ENCODE peak calls at places on chromosomes 7 and 10, in seven cellular contexts. One of them, this sample, is unnamed.

GRCh38 chr7:114502454-114503254 is 88.0 kb downstream of the FOXP2 start:
- DNase-seq in stomach: no peak
- DNase-seq in GM12865: no peak
- DNase-seq in gastrocnemius medialis: no peak
- DNase-seq in cardiac fibroblast: no peak
- DNase-seq in heart right ventricle: no peak
- DNase-seq in NB4: no peak
- DNase-seq in this sample: no peak

GRCh38 chr7:52620849-52621248 is 414.6 kb upstream of the POM121L12 start:
- DNase-seq in stomach: no peak
- DNase-seq in GM12865: no peak
- DNase-seq in gastrocnemius medialis: no peak
- DNase-seq in cardiac fibroblast: no peak
- DNase-seq in heart right ventricle: no peak
- DNase-seq in NB4: no peak
- DNase-seq in this sample: no peak

GRCh38 chr7:37052673-37053072 is 328.4 kb upstream of the AOAH start:
- DNase-seq in stomach: no peak
- DNase-seq in GM12865: peak; percentile 13
- DNase-seq in gastrocnemius medialis: no peak
- DNase-seq in cardiac fibroblast: no peak
- DNase-seq in heart right ventricle: no peak
- DNase-seq in NB4: peak; percentile 72
- DNase-seq in this sample: no peak

GRCh38 chr7:46741924-46742607 is 821.0 kb upstream of the IGFBP3 start:
- DNase-seq in stomach: no peak
- DNase-seq in GM12865: no peak
- DNase-seq in gastrocnemius medialis: no peak
- DNase-seq in cardiac fibroblast: no peak
- DNase-seq in heart right ventricle: no peak
- DNase-seq in NB4: no peak
- DNase-seq in this sample: no peak

GRCh38 chr10:74078037-74078436 is 72.6 kb downstream of the AP3M1 start:
- DNase-seq in stomach: no peak
- DNase-seq in GM12865: peak; percentile 24
- DNase-seq in gastrocnemius medialis: no peak
- DNase-seq in cardiac fibroblast: peak; percentile 61
- DNase-seq in heart right ventricle: no peak
- DNase-seq in NB4: peak; percentile 86
- DNase-seq in this sample: no peak

GRCh38 chr7:8185907-8186306 is 76.1 kb downstream of the ICA1 start:
- DNase-seq in stomach: no peak
- DNase-seq in GM12865: no peak
- DNase-seq in gastrocnemius medialis: no peak
- DNase-seq in cardiac fibroblast: no peak
- DNase-seq in heart right ventricle: no peak
- DNase-seq in NB4: peak; percentile 48
- DNase-seq in this sample: no peak

GRCh38 chr10:52409928-52410327 is 95.8 kb downstream of the DKK1 start:
- DNase-seq in stomach: no peak
- DNase-seq in GM12865: no peak
- DNase-seq in gastrocnemius medialis: no peak
- DNase-seq in cardiac fibroblast: no peak
- DNase-seq in heart right ventricle: no peak
- DNase-seq in NB4: no peak
- DNase-seq in this sample: no peak

GRCh38 chr7:158121441-158122045 is 466.1 kb downstream of the PTPRN2 start:
- DNase-seq in stomach: no peak
- DNase-seq in GM12865: no peak
- DNase-seq in gastrocnemius medialis: no peak
- DNase-seq in cardiac fibroblast: no peak
- DNase-seq in heart right ventricle: no peak
- DNase-seq in NB4: no peak
- DNase-seq in this sample: no peak

GRCh38 chr10:107067843-107068242 is 96.7 kb downstream of the SORCS1 start:
- DNase-seq in stomach: no peak
- DNase-seq in GM12865: no peak
- DNase-seq in gastrocnemius medialis: no peak
- DNase-seq in cardiac fibroblast: no peak
- DNase-seq in heart right ventricle: no peak
- DNase-seq in NB4: no peak
- DNase-seq in this sample: no peak

GRCh38 chr7:55193245-55193644 is 171.9 kb upstream of the LANCL2 start:
- DNase-seq in stomach: no peak
- DNase-seq in GM12865: no peak
- DNase-seq in gastrocnemius medialis: no peak
- DNase-seq in cardiac fibroblast: peak; percentile 62
- DNase-seq in heart right ventricle: no peak
- DNase-seq in NB4: no peak
- DNase-seq in this sample: no peak

GRCh38 chr10:57692255-57692980 is 575.3 kb downstream of the IPMK start:
- DNase-seq in stomach: no peak
- DNase-seq in GM12865: no peak
- DNase-seq in gastrocnemius medialis: no peak
- DNase-seq in cardiac fibroblast: peak; percentile 95
- DNase-seq in heart right ventricle: no peak
- DNase-seq in NB4: no peak
- DNase-seq in this sample: no peak

GRCh38 chr10:97689637-97690036 is 2.6 kb upstream of the AVPI1 start:
- DNase-seq in stomach: peak; percentile 38
- DNase-seq in GM12865: no peak
- DNase-seq in gastrocnemius medialis: peak; percentile 41
- DNase-seq in cardiac fibroblast: peak; percentile 96
- DNase-seq in heart right ventricle: no peak
- DNase-seq in NB4: peak; percentile 58
- DNase-seq in this sample: no peak

GRCh38 chr10:100562806-100563293 is 27.1 kb downstream of the HIF1AN start:
- DNase-seq in stomach: no peak
- DNase-seq in GM12865: no peak
- DNase-seq in gastrocnemius medialis: no peak
- DNase-seq in cardiac fibroblast: peak; percentile 51
- DNase-seq in heart right ventricle: no peak
- DNase-seq in NB4: peak; percentile 77
- DNase-seq in this sample: no peak

GRCh38 chr10:13143761-13144160 is 17.6 kb upstream of the MCM10 start:
- DNase-seq in stomach: no peak
- DNase-seq in GM12865: no peak
- DNase-seq in gastrocnemius medialis: no peak
- DNase-seq in cardiac fibroblast: no peak
- DNase-seq in heart right ventricle: no peak
- DNase-seq in NB4: no peak
- DNase-seq in this sample: no peak

GRCh38 chr7:68604516-68604915 is 993.8 kb upstream of the AUTS2 start:
- DNase-seq in stomach: no peak
- DNase-seq in GM12865: no peak
- DNase-seq in gastrocnemius medialis: no peak
- DNase-seq in cardiac fibroblast: no peak
- DNase-seq in heart right ventricle: no peak
- DNase-seq in NB4: no peak
- DNase-seq in this sample: no peak

GRCh38 chr7:112386619-112387018 is 63.6 kb upstream of the IFRD1 start:
- DNase-seq in stomach: no peak
- DNase-seq in GM12865: no peak
- DNase-seq in gastrocnemius medialis: no peak
- DNase-seq in cardiac fibroblast: no peak
- DNase-seq in heart right ventricle: no peak
- DNase-seq in NB4: no peak
- DNase-seq in this sample: no peak

GRCh38 chr7:99195867-99196266 is 12.0 kb downstream of the KPNA7 start:
- DNase-seq in stomach: no peak
- DNase-seq in GM12865: no peak
- DNase-seq in gastrocnemius medialis: no peak
- DNase-seq in cardiac fibroblast: no peak
- DNase-seq in heart right ventricle: no peak
- DNase-seq in NB4: no peak
- DNase-seq in this sample: no peak
- TF ChIP-seq CTCF in stomach: no peak
- TF ChIP-seq CTCF in GM12865: no peak
- TF ChIP-seq CTCF in gastrocnemius medialis: no peak
- TF ChIP-seq CTCF in cardiac fibroblast: no peak
- TF ChIP-seq CTCF in heart right ventricle: no peak
- TF ChIP-seq CTCF in NB4: no peak
- TF ChIP-seq CTCF in this sample: no peak

GRCh38 chr10:72124984-72125383 is 36.6 kb upstream of the SPOCK2 start:
- DNase-seq in stomach: no peak
- DNase-seq in GM12865: no peak
- DNase-seq in gastrocnemius medialis: no peak
- DNase-seq in cardiac fibroblast: peak; percentile 66
- DNase-seq in heart right ventricle: no peak
- DNase-seq in NB4: no peak
- DNase-seq in this sample: no peak

GRCh38 chr10:72126872-72127232 is 38.5 kb upstream of the SPOCK2 start:
- DNase-seq in stomach: no peak
- DNase-seq in GM12865: no peak
- DNase-seq in gastrocnemius medialis: no peak
- DNase-seq in cardiac fibroblast: no peak
- DNase-seq in heart right ventricle: no peak
- DNase-seq in NB4: no peak
- DNase-seq in this sample: no peak

GRCh38 chr10:72123616-72124015 is 35.3 kb upstream of the SPOCK2 start:
- DNase-seq in stomach: no peak
- DNase-seq in GM12865: no peak
- DNase-seq in gastrocnemius medialis: no peak
- DNase-seq in cardiac fibroblast: peak; percentile 42
- DNase-seq in heart right ventricle: no peak
- DNase-seq in NB4: no peak
- DNase-seq in this sample: no peak

GRCh38 chr10:72127571-72127970 is 39.2 kb upstream of the SPOCK2 start:
- DNase-seq in stomach: no peak
- DNase-seq in GM12865: no peak
- DNase-seq in gastrocnemius medialis: no peak
- DNase-seq in cardiac fibroblast: no peak
- DNase-seq in heart right ventricle: no peak
- DNase-seq in NB4: no peak
- DNase-seq in this sample: no peak

DNA sequence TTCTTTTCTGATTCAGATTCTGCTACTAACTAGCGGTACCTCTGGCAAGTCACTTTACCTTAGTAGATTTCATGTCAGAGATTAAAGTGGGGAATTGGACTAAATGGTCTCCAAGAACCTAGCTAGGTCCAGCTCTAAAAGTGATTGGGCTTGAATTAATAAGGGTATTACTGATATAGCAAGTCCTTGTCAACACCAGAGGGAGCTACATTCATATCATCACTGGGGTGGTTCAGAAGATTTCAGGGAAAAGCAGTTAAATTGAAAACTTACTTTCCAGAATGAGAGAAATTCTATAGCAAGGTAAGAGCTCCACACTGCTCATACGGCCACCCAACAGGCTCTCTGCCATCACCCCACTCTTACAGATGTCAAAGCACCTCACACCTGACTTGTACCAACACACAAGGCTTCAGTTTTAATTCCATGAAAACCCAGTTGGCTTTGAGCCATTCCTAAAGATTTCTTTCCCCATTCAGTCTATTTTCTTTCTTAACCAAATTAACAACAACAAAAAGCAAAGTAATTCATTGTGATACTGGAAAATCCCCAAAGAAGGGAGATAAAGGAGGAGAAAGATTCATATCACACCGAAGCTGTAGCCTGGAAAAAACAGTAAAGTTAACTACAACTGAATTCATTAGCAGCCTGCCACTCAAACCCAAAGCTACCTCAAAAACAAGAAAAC is 38.0 kb upstream of the SPOCK2 start:
- DNase-seq in stomach: no peak
- DNase-seq in GM12865: peak; percentile 52
- DNase-seq in gastrocnemius medialis: no peak
- DNase-seq in cardiac fibroblast: peak; percentile 79
- DNase-seq in heart right ventricle: no peak
- DNase-seq in NB4: peak; percentile 60
- DNase-seq in this sample: no peak
- TF ChIP-seq CTCF in stomach: peak; percentile 27
- TF ChIP-seq CTCF in GM12865: peak; percentile 23
- TF ChIP-seq CTCF in gastrocnemius medialis: peak; percentile 28
- TF ChIP-seq CTCF in cardiac fibroblast: peak; percentile 53
- TF ChIP-seq CTCF in heart right ventricle: peak; percentile 38
- TF ChIP-seq CTCF in NB4: peak; percentile 41
- TF ChIP-seq CTCF in this sample: peak; percentile 51

DNA sequence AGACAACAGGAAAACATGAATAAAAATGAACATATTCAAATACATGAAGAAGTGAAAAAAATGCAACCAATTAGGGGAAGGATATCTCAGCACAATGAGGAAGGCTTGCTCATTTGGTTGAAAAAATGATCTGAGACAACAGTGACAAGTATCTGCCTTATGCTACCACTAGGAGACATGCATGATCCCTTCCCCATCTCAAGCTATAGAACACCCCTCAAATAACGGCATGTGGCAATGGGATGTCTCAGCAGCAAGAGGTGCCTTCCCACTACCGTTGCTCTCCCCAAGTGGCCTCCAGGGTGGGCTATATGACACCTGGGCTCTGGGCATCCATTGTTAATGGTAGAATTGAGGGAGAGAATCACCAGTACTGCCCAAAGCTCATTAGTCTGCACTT is 98.1 kb upstream of the RSU1 start:
- DNase-seq in stomach: no peak
- DNase-seq in GM12865: no peak
- DNase-seq in gastrocnemius medialis: no peak
- DNase-seq in cardiac fibroblast: no peak
- DNase-seq in heart right ventricle: no peak
- DNase-seq in NB4: peak; percentile 22
- DNase-seq in this sample: no peak
- TF ChIP-seq CTCF in stomach: no peak
- TF ChIP-seq CTCF in GM12865: no peak
- TF ChIP-seq CTCF in gastrocnemius medialis: no peak
- TF ChIP-seq CTCF in cardiac fibroblast: no peak
- TF ChIP-seq CTCF in heart right ventricle: no peak
- TF ChIP-seq CTCF in NB4: no peak
- TF ChIP-seq CTCF in this sample: no peak

GRCh38 chr10:71863203-71863602 is 12.2 kb upstream of the PSAP start:
- DNase-seq in stomach: no peak
- DNase-seq in GM12865: no peak
- DNase-seq in gastrocnemius medialis: no peak
- DNase-seq in cardiac fibroblast: peak; percentile 62
- DNase-seq in heart right ventricle: no peak
- DNase-seq in NB4: no peak
- DNase-seq in this sample: no peak
- TF ChIP-seq CTCF in stomach: no peak
- TF ChIP-seq CTCF in GM12865: no peak
- TF ChIP-seq CTCF in gastrocnemius medialis: no peak
- TF ChIP-seq CTCF in cardiac fibroblast: no peak
- TF ChIP-seq CTCF in heart right ventricle: no peak
- TF ChIP-seq CTCF in NB4: no peak
- TF ChIP-seq CTCF in this sample: no peak

DNA sequence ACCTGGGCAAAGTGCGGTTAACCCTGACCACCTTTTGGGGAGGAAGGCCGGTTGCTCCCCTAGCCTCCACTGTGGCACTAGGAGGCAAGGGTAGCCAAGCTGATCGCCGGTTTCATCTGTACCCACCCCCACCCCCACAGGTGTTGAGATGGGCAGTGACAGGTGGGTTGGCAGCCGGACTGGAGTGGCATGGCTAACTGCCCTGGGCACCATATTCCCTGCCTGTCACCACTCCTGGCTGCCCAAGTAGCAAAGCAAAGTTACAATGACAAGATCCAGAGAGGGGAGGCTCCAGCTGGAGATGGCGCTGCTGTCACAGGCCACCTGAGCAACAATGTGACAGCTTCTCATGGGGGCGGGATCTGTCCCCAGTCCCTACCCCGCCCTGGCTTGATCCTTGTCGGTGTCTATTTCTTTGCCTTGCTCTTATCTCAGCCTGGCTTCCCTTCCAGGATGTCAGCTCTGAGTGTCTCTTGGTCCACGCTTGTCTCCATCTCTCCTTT is 27.0 kb upstream of the BMS1 start:
- DNase-seq in stomach: no peak
- DNase-seq in GM12865: no peak
- DNase-seq in gastrocnemius medialis: no peak
- DNase-seq in cardiac fibroblast: no peak
- DNase-seq in heart right ventricle: no peak
- DNase-seq in NB4: no peak
- DNase-seq in this sample: no peak
- TF ChIP-seq CTCF in stomach: no peak
- TF ChIP-seq CTCF in GM12865: no peak
- TF ChIP-seq CTCF in gastrocnemius medialis: no peak
- TF ChIP-seq CTCF in cardiac fibroblast: no peak
- TF ChIP-seq CTCF in heart right ventricle: no peak
- TF ChIP-seq CTCF in NB4: no peak
- TF ChIP-seq CTCF in this sample: no peak

This sample was measured in right lobe of liver.